ENCODE peak calls at places on chromosomes 4 and X, in nine cellular contexts. One of them, this sample, is unnamed.

GRCh38 chrX:11766487-11766886 is 8.4 kb downstream of the MSL3 start:
- DNase-seq in NCI-H1694 treated with DMSO at 0.1 percent for 48 hours: no peak
- DNase-seq in midbrain: no peak
- DNase-seq in GM23248: no peak
- DNase-seq in stimulated activated CD4-positive, alpha-beta T cell treated with anti-CD3 and anti-CD28 coated beads, Interleukin-4, amount 100 ng/mL, for 24 hours: no peak
- DNase-seq in hypothalamus: no peak
- DNase-seq in M059J: no peak
- DNase-seq in neural crest cell: no peak
- DNase-seq in HT1080: no peak
- DNase-seq in this sample: no peak

GRCh38 chr4:94621491-94622080 is 136.2 kb upstream of the BMPR1B start:
- DNase-seq in NCI-H1694 treated with DMSO at 0.1 percent for 48 hours: no peak
- DNase-seq in midbrain: peak
- DNase-seq in GM23248: peak
- DNase-seq in stimulated activated CD4-positive, alpha-beta T cell treated with anti-CD3 and anti-CD28 coated beads, Interleukin-4, amount 100 ng/mL, for 24 hours: peak
- DNase-seq in hypothalamus: no peak
- DNase-seq in M059J: peak
- DNase-seq in neural crest cell: peak
- DNase-seq in HT1080: peak
- DNase-seq in this sample: peak

GRCh38 chr4:160375746-160376452 is 1273.0 kb downstream of the RAPGEF2 start:
- DNase-seq in NCI-H1694 treated with DMSO at 0.1 percent for 48 hours: no peak
- DNase-seq in midbrain: no peak
- DNase-seq in GM23248: no peak
- DNase-seq in stimulated activated CD4-positive, alpha-beta T cell treated with anti-CD3 and anti-CD28 coated beads, Interleukin-4, amount 100 ng/mL, for 24 hours: no peak
- DNase-seq in hypothalamus: no peak
- DNase-seq in M059J: peak
- DNase-seq in neural crest cell: no peak
- DNase-seq in HT1080: peak
- DNase-seq in this sample: peak

GRCh38 chrX:110851780-110852179 is 56.2 kb upstream of the CHRDL1 start:
- DNase-seq in NCI-H1694 treated with DMSO at 0.1 percent for 48 hours: no peak
- DNase-seq in midbrain: no peak
- DNase-seq in GM23248: peak
- DNase-seq in stimulated activated CD4-positive, alpha-beta T cell treated with anti-CD3 and anti-CD28 coated beads, Interleukin-4, amount 100 ng/mL, for 24 hours: no peak
- DNase-seq in hypothalamus: no peak
- DNase-seq in M059J: peak
- DNase-seq in neural crest cell: no peak
- DNase-seq in HT1080: peak
- DNase-seq in this sample: peak

GRCh38 chr4:164931551-164932324 is 45.7 kb downstream of the TRIM61 start:
- DNase-seq in NCI-H1694 treated with DMSO at 0.1 percent for 48 hours: no peak
- DNase-seq in midbrain: no peak
- DNase-seq in GM23248: peak
- DNase-seq in stimulated activated CD4-positive, alpha-beta T cell treated with anti-CD3 and anti-CD28 coated beads, Interleukin-4, amount 100 ng/mL, for 24 hours: no peak
- DNase-seq in hypothalamus: no peak
- DNase-seq in M059J: peak
- DNase-seq in neural crest cell: no peak
- DNase-seq in HT1080: peak
- DNase-seq in this sample: no peak

GRCh38 chr4:8726344-8726851 is 133.8 kb downstream of the CPZ start:
- DNase-seq in NCI-H1694 treated with DMSO at 0.1 percent for 48 hours: no peak
- DNase-seq in midbrain: no peak
- DNase-seq in GM23248: no peak
- DNase-seq in stimulated activated CD4-positive, alpha-beta T cell treated with anti-CD3 and anti-CD28 coated beads, Interleukin-4, amount 100 ng/mL, for 24 hours: no peak
- DNase-seq in hypothalamus: no peak
- DNase-seq in M059J: no peak
- DNase-seq in neural crest cell: no peak
- DNase-seq in HT1080: no peak
- DNase-seq in this sample: no peak

GRCh38 chrX:149641832-149642231 is 10.2 kb upstream of the TMEM185A start:
- DNase-seq in NCI-H1694 treated with DMSO at 0.1 percent for 48 hours: no peak
- DNase-seq in midbrain: no peak
- DNase-seq in GM23248: peak
- DNase-seq in stimulated activated CD4-positive, alpha-beta T cell treated with anti-CD3 and anti-CD28 coated beads, Interleukin-4, amount 100 ng/mL, for 24 hours: no peak
- DNase-seq in hypothalamus: no peak
- DNase-seq in M059J: no peak
- DNase-seq in neural crest cell: no peak
- DNase-seq in HT1080: no peak
- DNase-seq in this sample: no peak

GRCh38 chrX:55056820-55057690 is 17.8 kb upstream of the PAGE2B start:
- DNase-seq in NCI-H1694 treated with DMSO at 0.1 percent for 48 hours: peak
- DNase-seq in midbrain: no peak
- DNase-seq in GM23248: peak
- DNase-seq in stimulated activated CD4-positive, alpha-beta T cell treated with anti-CD3 and anti-CD28 coated beads, Interleukin-4, amount 100 ng/mL, for 24 hours: peak
- DNase-seq in hypothalamus: no peak
- DNase-seq in M059J: peak
- DNase-seq in neural crest cell: no peak
- DNase-seq in HT1080: no peak
- DNase-seq in this sample: no peak

GRCh38 chrX:41621236-41621651 is 67.5 kb upstream of the GPR34 start:
- DNase-seq in NCI-H1694 treated with DMSO at 0.1 percent for 48 hours: no peak
- DNase-seq in midbrain: no peak
- DNase-seq in GM23248: peak
- DNase-seq in stimulated activated CD4-positive, alpha-beta T cell treated with anti-CD3 and anti-CD28 coated beads, Interleukin-4, amount 100 ng/mL, for 24 hours: no peak
- DNase-seq in hypothalamus: no peak
- DNase-seq in M059J: peak
- DNase-seq in neural crest cell: no peak
- DNase-seq in HT1080: no peak
- DNase-seq in this sample: peak

GRCh38 chr4:139177888-139178609 is 1.0 kb upstream of the ELF2 start:
- DNase-seq in NCI-H1694 treated with DMSO at 0.1 percent for 48 hours: peak
- DNase-seq in midbrain: peak
- DNase-seq in GM23248: peak
- DNase-seq in stimulated activated CD4-positive, alpha-beta T cell treated with anti-CD3 and anti-CD28 coated beads, Interleukin-4, amount 100 ng/mL, for 24 hours: peak
- DNase-seq in hypothalamus: peak
- DNase-seq in M059J: peak
- DNase-seq in neural crest cell: peak
- DNase-seq in HT1080: peak
- DNase-seq in this sample: peak

GRCh38 chr4:133574248-133574647 is 425.2 kb downstream of the PCDH10 start:
- DNase-seq in NCI-H1694 treated with DMSO at 0.1 percent for 48 hours: no peak
- DNase-seq in midbrain: no peak
- DNase-seq in GM23248: no peak
- DNase-seq in stimulated activated CD4-positive, alpha-beta T cell treated with anti-CD3 and anti-CD28 coated beads, Interleukin-4, amount 100 ng/mL, for 24 hours: no peak
- DNase-seq in hypothalamus: no peak
- DNase-seq in M059J: no peak
- DNase-seq in neural crest cell: no peak
- DNase-seq in HT1080: no peak
- DNase-seq in this sample: no peak

This sample was measured in H4.